ENCODE peak calls at places on chromosome 11, in eight cellular contexts. R is HT-29; V is posterior cingulate gyrus; L is stimulated activated CD4-positive, alpha-beta T cell treated with anti-CD3 and anti-CD28 coated beads, TNF-alpha, amount 100 ng/mL, for 48 hours; H is HuH-7; P is globus pallidus; S is COR-L47; W is cerebellar cortex. D is an unnamed sample.

GRCh38 chr11:61792310-61793083 is at the start of the genes FEN1 and TMEM258:
- DNase-seq in R (peak; percentile 96), V (peak; percentile 89), L (peak; percentile 80), H (peak; percentile 97), P (peak; percentile 95), S (peak; percentile 91), W (peak; percentile 95), D (peak; percentile 94)

GRCh38 chr11:59172345-59173079 is 580 bp downstream of the DTX4 start:
- DNase-seq in R (no peak), V (no peak), L (no peak), H (peak; percentile 37), P (no peak), S (no peak), W (no peak), D (no peak)

GRCh38 chr11:10308208-10308954 is 3.5 kb downstream of the ADM start:
- DNase-seq in R (no peak), V (no peak), L (no peak), H (no peak), P (no peak), S (no peak), W (peak; percentile 53), D (no peak)

GRCh38 chr11:109752212-109752825 is 330.3 kb downstream of the C11orf87 start:
- DNase-seq in R (no peak), V (no peak), L (no peak), H (no peak), P (no peak), S (no peak), W (no peak), D (no peak)

GRCh38 chr11:84588131-84588829 is 1038.9 kb downstream of the DLG2 start:
- DNase-seq in R (no peak), V (no peak), L (no peak), H (no peak), P (no peak), S (no peak), W (no peak), D (no peak)

GRCh38 chr11:60777572-60777971 is 7.6 kb upstream of the MS4A10 start:
- DNase-seq in R (peak; percentile 40), V (no peak), L (no peak), H (no peak), P (no peak), S (no peak), W (no peak), D (no peak)

GRCh38 chr11:35282226-35282882 is 137.0 kb downstream of the SLC1A2 start:
- DNase-seq in R (no peak), V (no peak), L (no peak), H (no peak), P (no peak), S (no peak), W (no peak), D (no peak)

GRCh38 chr11:36628765-36629199 is 30.7 kb upstream of the RAG2 start:
- DNase-seq in R (no peak), V (no peak), L (no peak), H (no peak), P (no peak), S (no peak), W (no peak), D (no peak)

GRCh38 chr11:1260023-1260501 is 37.2 kb downstream of the MUC5B start:
- DNase-seq in R (peak; percentile 54), V (no peak), L (peak; percentile 44), H (peak; percentile 50), P (no peak), S (no peak), W (no peak), D (no peak)

GRCh38 chr11:21774212-21774611 is 418.7 kb upstream of the ANO5 start:
- DNase-seq in R (no peak), V (peak; percentile 22), L (no peak), H (no peak), P (no peak), S (no peak), W (peak; percentile 98), D (no peak)

GRCh38 chr11:41273908-41274307 is 185.5 kb downstream of the LRRC4C start:
- DNase-seq in R (no peak), V (no peak), L (no peak), H (no peak), P (no peak), S (no peak), W (no peak), D (no peak)

GRCh38 chr11:10864688-10865087 is 6.8 kb upstream of the ZBED5 start:
- DNase-seq in R (no peak), V (no peak), L (no peak), H (no peak), P (no peak), S (no peak), W (no peak), D (no peak)

GRCh38 chr11:128269466-128269865 is 317.9 kb downstream of the ETS1 start:
- DNase-seq in R (no peak), V (no peak), L (no peak), H (no peak), P (no peak), S (no peak), W (no peak), D (no peak)

GRCh38 chr11:108319541-108320145 is 96.8 kb downstream of the ATM start:
- DNase-seq in R (no peak), V (no peak), L (no peak), H (no peak), P (no peak), S (no peak), W (no peak), D (no peak)

GRCh38 chr11:57458060-57458409 is 2.3 kb upstream of the RTN4RL2 start:
- DNase-seq in R (no peak), V (no peak), L (no peak), H (peak; percentile 86), P (no peak), S (no peak), W (no peak), D (no peak)

GRCh38 chr11:12005476-12005875 is 3.0 kb downstream of the DKK3 start:
- DNase-seq in R (no peak), V (no peak), L (no peak), H (no peak), P (no peak), S (no peak), W (no peak), D (no peak)

GRCh38 chr11:68328374-68329091 is 16.1 kb downstream of the LRP5 start:
- DNase-seq in R (peak; percentile 89), V (peak; percentile 48), L (no peak), H (peak; percentile 99), P (peak; percentile 87), S (no peak), W (no peak), D (peak; percentile 72)

GRCh38 chr11:2701898-2702434 is 2.2 kb upstream of the KCNQ1OT1 start:
- DNase-seq in R (no peak), V (no peak), L (no peak), H (no peak), P (no peak), S (no peak), W (no peak), D (peak; percentile 32)

GRCh38 chr11:30585067-30585891 is 874 bp downstream of the MPPED2 start:
- DNase-seq in R (no peak), V (peak; percentile 35), L (no peak), H (peak; percentile 56), P (peak; percentile 21), S (no peak), W (peak; percentile 5), D (peak; percentile 74)

GRCh38 chr11:12377824-12378593 is 638 bp downstream of the PARVA start:
- DNase-seq in R (peak; percentile 94), V (peak; percentile 27), L (no peak), H (peak; percentile 69), P (peak; percentile 21), S (peak; percentile 33), W (peak; percentile 38), D (peak; percentile 94)

GRCh38 chr11:12088047-12088481 is 22.3 kb upstream of the MICAL2 start:
- DNase-seq in R (peak; percentile 47), V (no peak), L (no peak), H (peak; percentile 31), P (peak; percentile 43), S (no peak), W (peak; percentile 70), D (peak; percentile 77)

GRCh38 chr11:68903288-68903630 is 373 bp downstream of the MRPL21 start:
- DNase-seq in R (peak; percentile 31), V (no peak), L (no peak), H (no peak), P (peak; percentile 3), S (no peak), W (no peak), D (no peak)

GRCh38 chr11:62151737-62152102 is 27.9 kb downstream of the INCENP start:
- DNase-seq in R (no peak), V (no peak), L (no peak), H (no peak), P (no peak), S (no peak), W (no peak), D (no peak)

GRCh38 chr11:110518809-110519514 is 89.2 kb downstream of the FDX1 start:
- DNase-seq in R (no peak), V (no peak), L (no peak), H (no peak), P (no peak), S (no peak), W (no peak), D (no peak)

GRCh38 chr11:72614381-72614780 is 59.8 kb downstream of the PDE2A start:
- DNase-seq in R (no peak), V (no peak), L (no peak), H (no peak), P (no peak), S (peak; percentile 38), W (no peak), D (no peak)

GRCh38 chr11:123570939-123571590 is 83.4 kb downstream of the SCN3B start:
- DNase-seq in R (no peak), V (no peak), L (no peak), H (no peak), P (no peak), S (no peak), W (no peak), D (no peak)

GRCh38 chr11:56340289-56340688 is 5.5 kb upstream of the OR8K1 start:
- DNase-seq in R (no peak), V (no peak), L (no peak), H (no peak), P (no peak), S (no peak), W (no peak), D (no peak)

GRCh38 chr11:65014146-65014960 is at the start of gene ARL2:
- DNase-seq in R (peak; percentile 83), V (no peak), L (no peak), H (peak; percentile 84), P (no peak), S (no peak), W (peak; percentile 25), D (no peak)

GRCh38 chr11:119729581-119730346 is 764 bp upstream of the NECTIN1 start:
- DNase-seq in R (peak; percentile 54), V (peak; percentile 46), L (no peak), H (no peak), P (peak; percentile 74), S (no peak), W (no peak), D (peak; percentile 81)

GRCh38 chr11:69135420-69136363 is 20.0 kb upstream of the SMIM38 start:
- DNase-seq in R (no peak), V (no peak), L (no peak), H (no peak), P (no peak), S (no peak), W (no peak), D (no peak)

GRCh38 chr11:82046778-82047177 is 686.9 kb downstream of the FAM181B start:
- DNase-seq in R (no peak), V (no peak), L (no peak), H (no peak), P (peak; percentile 7), S (no peak), W (peak; percentile 2), D (no peak)

GRCh38 chr11:19237381-19237780 is 3.4 kb downstream of the E2F8 start:
- DNase-seq in R (no peak), V (no peak), L (no peak), H (no peak), P (no peak), S (no peak), W (no peak), D (no peak)

GRCh38 chr11:80317612-80318011 is 876.8 kb upstream of the TENM4 start:
- DNase-seq in R (no peak), V (no peak), L (no peak), H (no peak), P (no peak), S (no peak), W (no peak), D (no peak)

GRCh38 chr11:64284048-64284961 is at the start of gene BAD:
- DNase-seq in R (peak; percentile 97), V (peak; percentile 98), L (peak; percentile 87), H (peak; percentile 94), P (peak; percentile 96), S (peak; percentile 90), W (peak; percentile 97), D (peak; percentile 98)

D was measured in sigmoid colon.